ENCODE peak calls at places on chromosomes 12 and 14, in four cellular contexts. H is GM04503; I is stimulated activated CD4-positive, alpha-beta T cell treated with anti-CD3 and anti-CD28 coated beads, Interleukin-15, amount 100 ng/mL, for 1 hour; M is activated naive CD4-positive, alpha-beta T cell treated with anti-CD3 and anti-CD28 coated beads for 36 hours. W is an unnamed sample.

GRCh38 chr12:57243521-57244305 is 7.3 kb downstream of the STAC3 start:
- DNase-seq in H (no peak), I (peak), M (peak), W (no peak)

GRCh38 chr12:89421093-89421835 is 69.0 kb upstream of the DUSP6 start:
- DNase-seq in H (no peak), I (no peak), M (no peak), W (no peak)

GRCh38 chr12:109154485-109155438 is 38.4 kb downstream of the ACACB start:
- DNase-seq in H (no peak), I (peak), M (peak), W (no peak)

GRCh38 chr14:103662029-103662428 is 33.0 kb downstream of the KLC1 start:
- DNase-seq in H (no peak), I (no peak), M (no peak), W (no peak)

GRCh38 chr12:2334291-2335088 is 281.7 kb downstream of the CACNA1C start:
- DNase-seq in H (no peak), I (no peak), M (no peak), W (no peak)

GRCh38 chr14:65173973-65174693 is 71.8 kb upstream of the MAX start:
- DNase-seq in H (no peak), I (no peak), M (no peak), W (no peak)

GRCh38 chr12:92539966-92540791 is 162.6 kb upstream of the PLEKHG7 start:
- DNase-seq in H (no peak), I (no peak), M (peak), W (no peak)

GRCh38 chr14:21044106-21044618 is 2.0 kb downstream of the RNASE7 start:
- DNase-seq in H (no peak), I (no peak), M (no peak), W (no peak)

GRCh38 chr14:68564826-68565760 is 227.8 kb downstream of the ZFP36L1 start:
- DNase-seq in H (no peak), I (no peak), M (peak), W (no peak)